ENCODE peak calls at places on chromosomes 2 and 18, in nine cellular contexts. L is tibial artery, Z is fibroblast of pulmonary artery, C is K562, G is mucosa of descending colon, I is choroid plexus epithelial cell, H is fibroblast of mammary gland, B is pancreas, M is upper lobe of right lung. X is an unnamed sample.

GRCh38 chr2:231332872-231333500 is 62.5 kb upstream of the B3GNT7 start:
- DNase-seq in L (no peak), Z (no peak), C (no peak), G (no peak), I (no peak), H (peak; percentile 38), B (no peak), M (no peak), X (no peak)

GRCh38 chr2:42100696-42101585 is 53.1 kb downstream of the PKDCC start:
- DNase-seq in L (peak; percentile 80), Z (peak; percentile 77), C (no peak), G (peak; percentile 84), I (peak; percentile 90), H (peak; percentile 32), B (peak; percentile 53), M (peak; percentile 85), X (peak; percentile 77)

GRCh38 chr2:197498937-197499593 is 575 bp downstream of the HSPD1 start:
- DNase-seq in L (peak; percentile 77), Z (peak; percentile 51), C (peak; percentile 62), G (peak; percentile 87), I (peak; percentile 68), H (peak; percentile 42), B (peak; percentile 69), M (peak; percentile 85), X (peak; percentile 78)

GRCh38 chr2:82795446-82795845 is 1663.6 kb downstream of the SUCLG1 start:
- DNase-seq in L (no peak), Z (peak; percentile 82), C (no peak), G (no peak), I (peak; percentile 92), H (peak; percentile 1), B (no peak), M (no peak), X (peak; percentile 63)

GRCh38 chr18:58758606-58759005 is 87.3 kb downstream of the MALT1 start:
- DNase-seq in L (no peak), Z (no peak), C (no peak), G (no peak), I (no peak), H (no peak), B (no peak), M (no peak), X (no peak)

GRCh38 chr2:64952113-64952895 is 36.9 kb upstream of the SLC1A4 start:
- DNase-seq in L (no peak), Z (no peak), C (no peak), G (no peak), I (peak; percentile 69), H (no peak), B (no peak), M (no peak), X (no peak)

GRCh38 chr2:174844295-174844708 is 80.0 kb upstream of the CHRNA1 start:
- DNase-seq in L (no peak), Z (no peak), C (no peak), G (no peak), I (no peak), H (no peak), B (peak; percentile 30), M (no peak), X (no peak)

GRCh38 chr2:223837290-223838061 is at the start of gene AP1S3:
- DNase-seq in L (peak; percentile 77), Z (peak; percentile 47), C (peak; percentile 36), G (peak; percentile 91), I (peak; percentile 53), H (peak; percentile 37), B (peak; percentile 91), M (peak; percentile 90), X (peak; percentile 32)

GRCh38 chr2:127051116-127051779 is 55.7 kb downstream of the BIN1 start:
- DNase-seq in L (no peak), Z (no peak), C (no peak), G (peak; percentile 48), I (no peak), H (no peak), B (peak; percentile 10), M (peak; percentile 61), X (no peak)

GRCh38 chr2:60271096-60271495 is 282.4 kb downstream of the BCL11A start:
- DNase-seq in L (no peak), Z (no peak), C (no peak), G (no peak), I (no peak), H (no peak), B (no peak), M (no peak), X (no peak)

GRCh38 chr2:128608911-128609880 is 290.5 kb upstream of the HS6ST1 start:
- DNase-seq in L (peak; percentile 44), Z (no peak), C (no peak), G (peak; percentile 34), I (no peak), H (no peak), B (no peak), M (peak; percentile 49), X (no peak)

GRCh38 chr2:120779781-120780283 is 44.2 kb downstream of the GLI2 start:
- DNase-seq in L (no peak), Z (peak; percentile 73), C (peak; percentile 27), G (no peak), I (peak; percentile 89), H (peak; percentile 77), B (no peak), M (no peak), X (peak; percentile 88)

GRCh38 chr2:70645733-70646420 is 92.3 kb upstream of the TGFA start:
- DNase-seq in L (no peak), Z (no peak), C (peak; percentile 23), G (no peak), I (no peak), H (no peak), B (no peak), M (no peak), X (no peak)

GRCh38 chr2:228409493-228409892 is 228.0 kb upstream of the SPHKAP start:
- DNase-seq in L (no peak), Z (no peak), C (no peak), G (no peak), I (no peak), H (no peak), B (no peak), M (no peak), X (no peak)

GRCh38 chr18:79317718-79318117 is 78.0 kb upstream of the NFATC1 start:
- DNase-seq in L (no peak), Z (peak; percentile 17), C (no peak), G (no peak), I (peak; percentile 38), H (no peak), B (no peak), M (no peak), X (no peak)

DNA sequence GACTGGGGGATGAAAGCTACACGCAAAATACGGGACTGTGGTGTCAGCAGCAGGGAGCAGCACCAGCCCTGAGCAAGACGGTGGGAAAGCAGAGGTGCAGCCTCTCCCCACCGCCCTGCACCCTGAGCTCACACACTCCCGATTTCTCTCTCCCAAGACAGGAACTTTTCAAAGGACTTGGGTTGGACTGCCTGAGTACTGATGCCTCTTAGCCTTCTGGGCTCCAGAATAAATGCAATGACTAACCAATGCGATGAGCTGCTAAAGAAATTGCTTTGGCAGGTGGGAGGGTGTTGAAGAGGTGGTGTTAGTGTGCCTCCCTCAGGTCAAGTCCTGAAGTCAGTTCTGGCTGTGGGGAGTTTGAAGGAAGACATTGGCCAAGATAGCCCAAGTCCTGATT is 9.6 kb downstream of the TRIM54 start:
- DNase-seq in L (no peak), Z (no peak), C (peak; percentile 61), G (no peak), I (no peak), H (no peak), B (no peak), M (no peak), X (no peak)
- TF ChIP-seq CTCF in L (no peak), Z (no peak), C (peak; percentile 64), G (no peak), I (no peak), H (peak; percentile 2), B (no peak), M (no peak), X (no peak)

DNA sequence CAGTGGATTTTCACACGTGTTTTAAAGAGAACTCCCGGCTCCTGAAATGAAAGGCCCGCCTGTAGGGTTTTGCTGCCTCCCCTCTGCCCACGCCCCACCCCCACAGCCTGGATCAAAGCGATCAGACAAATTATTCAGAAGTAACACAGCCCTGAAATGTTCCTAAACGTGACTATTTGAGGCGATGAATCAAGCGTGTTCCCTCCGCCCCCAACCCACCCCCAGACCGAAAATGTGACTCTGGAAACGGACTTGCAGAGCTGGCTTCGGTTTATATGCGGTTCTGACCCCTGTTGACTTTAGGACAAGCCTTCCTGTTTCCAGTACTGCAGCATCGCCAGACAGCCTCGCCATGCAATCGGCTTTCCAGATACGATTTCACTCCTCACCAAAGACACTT is 28.8 kb upstream of the SMIM21 start:
- DNase-seq in L (no peak), Z (no peak), C (no peak), G (no peak), I (peak; percentile 23), H (peak; percentile 25), B (no peak), M (no peak), X (peak; percentile 16)
- H3K4me3 ChIP-seq in L (peak overlapping the region; percentile 56), Z (peak overlapping the region; percentile 44), C (no peak overlapping the region), G (no peak overlapping the region), I (peak overlapping the region; percentile 64), H (peak overlapping the region; percentile 32), B (peak overlapping the region; percentile 53), M (peak overlapping the region; percentile 46), X (peak overlapping the region; percentile 43)

DNA sequence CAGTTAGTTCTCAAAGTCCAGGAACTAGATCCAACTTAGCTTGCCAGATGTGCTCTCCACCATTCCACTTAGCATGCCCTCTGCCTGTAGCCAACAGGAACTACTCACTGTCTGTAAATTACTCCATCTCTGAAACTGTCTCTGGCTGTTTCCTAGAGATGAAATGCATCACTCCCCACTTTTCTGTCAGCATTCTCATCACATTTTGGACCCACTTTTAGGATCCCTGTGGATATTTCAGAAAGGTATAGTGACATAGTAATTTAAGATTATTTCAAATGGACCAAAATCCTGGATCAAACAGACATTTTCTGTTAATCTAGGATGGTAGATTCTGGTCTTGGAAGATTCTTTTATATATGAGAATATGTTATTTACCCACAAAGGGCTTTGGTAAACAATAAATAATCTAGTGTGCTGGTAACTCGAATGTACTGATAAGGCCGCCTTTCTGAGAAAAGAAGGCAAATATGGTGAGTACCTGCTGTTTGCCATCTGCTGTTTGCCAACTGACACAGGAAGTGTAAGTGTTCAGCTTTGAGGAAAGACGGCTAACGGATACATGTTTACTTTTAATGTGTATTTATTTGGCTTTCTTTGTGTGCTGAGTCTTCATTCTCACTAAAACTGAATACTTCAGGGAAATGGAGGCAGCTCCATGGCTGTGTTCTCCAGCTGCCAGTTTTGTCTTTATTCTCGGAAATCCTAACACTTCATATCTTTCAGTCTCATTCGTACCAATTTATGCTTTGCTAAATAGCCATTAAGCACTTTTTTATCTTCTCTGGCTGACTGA is 79.5 kb downstream of the EVA1A start:
- DNase-seq in L (no peak), Z (peak; percentile 48), C (peak; percentile 10), G (no peak), I (peak; percentile 68), H (peak; percentile 59), B (no peak), M (no peak), X (peak; percentile 16)
- TF ChIP-seq CTCF in L (no peak), Z (peak; percentile 62), C (peak; percentile 22), G (no peak), I (peak; percentile 72), H (peak; percentile 65), B (no peak), M (peak; percentile 28), X (peak; percentile 54)

DNA sequence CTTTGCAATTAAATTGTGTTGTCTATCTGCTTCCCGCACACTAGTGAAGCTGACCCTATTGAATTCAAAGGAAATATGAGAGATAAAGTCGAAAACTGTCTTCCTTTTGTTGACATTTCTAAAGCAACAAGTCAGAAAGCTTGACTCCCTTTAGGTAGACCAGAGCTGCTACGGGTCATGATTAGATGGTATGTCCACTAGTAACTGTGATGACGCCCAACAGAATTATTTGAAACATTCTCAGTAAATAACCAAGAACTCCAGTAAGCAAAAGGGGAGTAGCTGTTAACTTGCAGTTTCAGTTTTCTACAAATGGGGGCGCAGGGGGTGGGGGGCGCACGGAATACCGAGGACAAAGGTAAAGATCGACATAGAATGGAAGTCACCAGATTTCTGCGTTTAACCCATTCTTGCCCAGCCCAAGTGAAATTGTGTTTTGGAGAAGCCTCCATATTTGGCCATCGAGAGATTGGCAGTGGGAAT is 56.4 kb downstream of the CRIM1 start:
- DNase-seq in L (no peak), Z (peak; percentile 61), C (peak; percentile 4), G (no peak), I (peak; percentile 68), H (no peak), B (no peak), M (no peak), X (peak; percentile 77)
- H3K4me3 ChIP-seq in L (peak overlapping the region; percentile 5), Z (no peak overlapping the region), C (no peak overlapping the region), G (no peak overlapping the region), I (no peak overlapping the region), H (no peak overlapping the region), B (no peak overlapping the region), M (no peak overlapping the region), X (peak overlapping the region; percentile 31)

X was measured in fibroblast of villous mesenchyme.